ENCODE peak calls at places on chromosomes 1 and 21, in four cellular contexts. J, C, L and H are unnamed samples.

GRCh38 chr1:234607091-234608025 is 2.6 kb downstream of the IRF2BP2 start:
- DNase-seq in J (no peak), C (no peak), L (peak), H (no peak)

GRCh38 chr1:30696831-30697230 is 26.6 kb downstream of the MATN1 start:
- DNase-seq in J (no peak), C (no peak), L (no peak), H (no peak)

GRCh38 chr1:117093870-117094621 is 27.5 kb downstream of the TRIM45 start:
- DNase-seq in J (peak), C (peak), L (peak), H (no peak)

GRCh38 chr1:203165800-203166161 is 9.8 kb downstream of the MYBPH start:
- DNase-seq in J (no peak), C (no peak), L (no peak), H (no peak)

GRCh38 chr1:17259233-17259873 is 10.5 kb downstream of the PADI3 start:
- DNase-seq in J (no peak), C (no peak), L (no peak), H (no peak)

GRCh38 chr1:157154940-157155514 is 16.8 kb upstream of the ETV3 start:
- DNase-seq in J (no peak), C (no peak), L (peak), H (no peak)

GRCh38 chr1:145947551-145947950 is 10.3 kb downstream of the LIX1L start:
- DNase-seq in J (no peak), C (no peak), L (no peak), H (no peak)

GRCh38 chr1:86067626-86068025 is 88.9 kb downstream of the COL24A1 start:
- DNase-seq in J (no peak), C (no peak), L (peak), H (no peak)

GRCh38 chr1:3225668-3226067 is 156.7 kb downstream of the PRDM16 start:
- DNase-seq in J (no peak), C (no peak), L (no peak), H (no peak)

GRCh38 chr1:22143586-22144033 is 713 bp upstream of the WNT4 start:
- DNase-seq in J (no peak), C (no peak), L (no peak), H (no peak)

GRCh38 chr1:19079983-19080472 is 123.6 kb upstream of the IFFO2 start:
- DNase-seq in J (no peak), C (no peak), L (no peak), H (no peak)

GRCh38 chr21:46409641-46410406 is 48.9 kb upstream of the DIP2A start:
- DNase-seq in J (no peak), C (no peak), L (no peak), H (no peak)

GRCh38 chr1:160077496-160077895 is 3.8 kb upstream of the KCNJ9 start:
- DNase-seq in J (no peak), C (no peak), L (no peak), H (no peak)

GRCh38 chr1:239317948-239318347 is 68.4 kb upstream of the CHRM3 start:
- DNase-seq in J (no peak), C (no peak), L (no peak), H (no peak)

GRCh38 chr1:67439277-67440029 is 9.3 kb upstream of the SERBP1 start:
- DNase-seq in J (no peak), C (no peak), L (no peak), H (no peak)

GRCh38 chr1:212512731-212513559 is 80.2 kb downstream of the NENF start:
- DNase-seq in J (no peak), C (no peak), L (no peak), H (no peak)

GRCh38 chr21:43866233-43866632 is 1.2 kb downstream of the AGPAT3 start:
- DNase-seq in J (peak), C (no peak), L (peak), H (no peak)

GRCh38 chr1:220487297-220487820 is 40.6 kb upstream of the MARK1 start:
- DNase-seq in J (peak), C (no peak), L (peak), H (peak)

GRCh38 chr1:239858058-239858457 is 233.6 kb upstream of the FMN2 start:
- DNase-seq in J (no peak), C (no peak), L (no peak), H (no peak)

GRCh38 chr1:81114191-81114590 is 686.5 kb upstream of the ADGRL2 start:
- DNase-seq in J (no peak), C (no peak), L (no peak), H (no peak)

GRCh38 chr1:150464422-150464826 is 22.8 kb upstream of the TARS2 start:
- DNase-seq in J (peak), C (peak), L (peak), H (no peak)

GRCh38 chr1:36155560-36156328 is at the start of gene MAP7D1:
- DNase-seq in J (peak), C (no peak), L (peak), H (no peak)

GRCh38 chr1:151049458-151049857 is 1.9 kb downstream of the C1orf56 start:
- DNase-seq in J (no peak), C (no peak), L (no peak), H (no peak)

GRCh38 chr1:18644013-18644399 is 13.4 kb downstream of the PAX7 start:
- DNase-seq in J (no peak), C (no peak), L (no peak), H (no peak)

GRCh38 chr1:203130358-203130992 is 2.9 kb downstream of the ADORA1 start:
- DNase-seq in J (no peak), C (no peak), L (no peak), H (no peak)

GRCh38 chr1:117673405-117673804 is 67.6 kb downstream of the TENT5C start:
- DNase-seq in J (peak), C (no peak), L (peak), H (no peak)

GRCh38 chr1:228803421-228803820 is 68.1 kb downstream of the RHOU start:
- DNase-seq in J (no peak), C (no peak), L (no peak), H (no peak)

GRCh38 chr1:94698341-94698740 is 121.8 kb upstream of the SLC44A3 start:
- DNase-seq in J (no peak), C (no peak), L (peak), H (no peak)

GRCh38 chr1:37423810-37424209 is 50.6 kb upstream of the ZC3H12A start:
- DNase-seq in J (no peak), C (no peak), L (no peak), H (no peak)

GRCh38 chr1:116537898-116538297 is 32.9 kb downstream of the CD58 start:
- DNase-seq in J (no peak), C (no peak), L (no peak), H (no peak)

GRCh38 chr1:61447339-61448016 is 277.5 kb downstream of the TM2D1 start:
- DNase-seq in J (no peak), C (no peak), L (no peak), H (no peak)

GRCh38 chr1:169086603-169087455 is 19.7 kb upstream of the ATP1B1 start:
- DNase-seq in J (no peak), C (no peak), L (peak), H (no peak)

GRCh38 chr1:161216945-161217712 is 2.0 kb downstream of the FCER1G start:
- DNase-seq in J (peak), C (no peak), L (peak), H (peak)

GRCh38 chr1:25117233-25117823 is 115.0 kb downstream of the SYF2 start:
- DNase-seq in J (no peak), C (no peak), L (no peak), H (no peak)

GRCh38 chr1:2493691-2494322 is 17.7 kb downstream of the PLCH2 start:
- DNase-seq in J (no peak), C (no peak), L (no peak), H (no peak)